ENCODE peak calls at places on chromosome 3, in four cellular contexts. Q, C, Z and M are unnamed samples.

GRCh38 chr3:55476515-55476914 is 10.6 kb downstream of the WNT5A start:
- DNase-seq in Q (no peak), C (no peak), Z (no peak), M (no peak)

GRCh38 chr3:149352556-149352955 is 19.1 kb upstream of the TM4SF18 start:
- DNase-seq in Q (peak; percentile 67), C (no peak), Z (peak; percentile 32), M (peak; percentile 74)

GRCh38 chr3:52636673-52637072 is 49.0 kb downstream of the PBRM1 start:
- DNase-seq in Q (no peak), C (no peak), Z (no peak), M (no peak)

GRCh38 chr3:190449801-190450200 is at the start of gene TMEM207:
- DNase-seq in C (no peak), Z (no peak), Q (no peak), M (no peak)

GRCh38 chr3:74643636-74644035 is 29.2 kb upstream of the CNTN3 start:
- DNase-seq in Q (no peak), Z (peak; percentile 70), C (no peak), M (no peak)

GRCh38 chr3:27623085-27623753 is 98.9 kb downstream of the EOMES start:
- DNase-seq in C (peak; percentile 81), Z (peak; percentile 27), Q (no peak), M (peak; percentile 14)

GRCh38 chr3:69161587-69162196 is 39.3 kb upstream of the LMOD3 start:
- DNase-seq in Z (peak; percentile 27), C (peak; percentile 69), Q (peak; percentile 38), M (no peak)

GRCh38 chr3:107367353-107367752 is 9.9 kb upstream of the CCDC54 start:
- DNase-seq in Z (no peak), Q (peak; percentile 65), C (no peak), M (no peak)

GRCh38 chr3:62373714-62374333 is 474 bp upstream of the FEZF2 start:
- DNase-seq in Z (no peak), Q (no peak), C (no peak), M (no peak)

GRCh38 chr3:45557471-45557870 is 37.1 kb upstream of the LIMD1 start:
- DNase-seq in Z (no peak), C (no peak), Q (no peak), M (no peak)

GRCh38 chr3:52084954-52085730 is 28.8 kb upstream of the DUSP7 start:
- DNase-seq in Z (no peak), C (no peak), Q (no peak), M (no peak)

GRCh38 chr3:187941848-187942194 is 196.6 kb upstream of the BCL6 start:
- DNase-seq in Z (no peak), Q (no peak), C (no peak), M (no peak)

GRCh38 chr3:53712817-53713388 is 133.3 kb downstream of the CHDH start:
- DNase-seq in Q (no peak), Z (no peak), C (peak; percentile 38), M (no peak)

GRCh38 chr3:184300377-184300717 is 1.3 kb downstream of the PSMD2 start:
- DNase-seq in Q (no peak), C (no peak), Z (no peak), M (no peak)

GRCh38 chr3:86180696-86181095 is 810.3 kb downstream of the VGLL3 start:
- DNase-seq in Z (no peak), Q (no peak), C (no peak), M (peak; percentile 10)

GRCh38 chr3:72384602-72385001 is 463.6 kb downstream of the SHQ1 start:
- DNase-seq in C (no peak), Q (no peak), Z (no peak), M (no peak)

GRCh38 chr3:184796551-184796950 is 15.4 kb upstream of the VPS8 start:
- DNase-seq in Z (no peak), Q (no peak), C (no peak), M (no peak)

GRCh38 chr3:134543113-134543512 is 57.3 kb downstream of the CEP63 start:
- DNase-seq in C (no peak), Z (no peak), Q (no peak), M (no peak)

GRCh38 chr3:73623996-73624362 is 762 bp downstream of the PDZRN3 start:
- DNase-seq in Z (peak; percentile 43), Q (no peak), C (peak; percentile 73), M (peak; percentile 71)

GRCh38 chr3:45885979-45886711 is at the start of gene CCR9:
- DNase-seq in C (no peak), Q (no peak), Z (no peak), M (no peak)

GRCh38 chr3:62538706-62539356 is 165.5 kb upstream of the FEZF2 start:
- DNase-seq in Z (no peak), C (no peak), Q (no peak), M (no peak)

GRCh38 chr3:105584351-105584790 is 217.7 kb downstream of the ALCAM start:
- DNase-seq in Z (no peak), C (no peak), Q (no peak), M (no peak)

GRCh38 chr3:101010316-101010715 is 17.1 kb upstream of the ABI3BP start:
- DNase-seq in Q (no peak), C (no peak), Z (no peak), M (no peak)

DNA sequence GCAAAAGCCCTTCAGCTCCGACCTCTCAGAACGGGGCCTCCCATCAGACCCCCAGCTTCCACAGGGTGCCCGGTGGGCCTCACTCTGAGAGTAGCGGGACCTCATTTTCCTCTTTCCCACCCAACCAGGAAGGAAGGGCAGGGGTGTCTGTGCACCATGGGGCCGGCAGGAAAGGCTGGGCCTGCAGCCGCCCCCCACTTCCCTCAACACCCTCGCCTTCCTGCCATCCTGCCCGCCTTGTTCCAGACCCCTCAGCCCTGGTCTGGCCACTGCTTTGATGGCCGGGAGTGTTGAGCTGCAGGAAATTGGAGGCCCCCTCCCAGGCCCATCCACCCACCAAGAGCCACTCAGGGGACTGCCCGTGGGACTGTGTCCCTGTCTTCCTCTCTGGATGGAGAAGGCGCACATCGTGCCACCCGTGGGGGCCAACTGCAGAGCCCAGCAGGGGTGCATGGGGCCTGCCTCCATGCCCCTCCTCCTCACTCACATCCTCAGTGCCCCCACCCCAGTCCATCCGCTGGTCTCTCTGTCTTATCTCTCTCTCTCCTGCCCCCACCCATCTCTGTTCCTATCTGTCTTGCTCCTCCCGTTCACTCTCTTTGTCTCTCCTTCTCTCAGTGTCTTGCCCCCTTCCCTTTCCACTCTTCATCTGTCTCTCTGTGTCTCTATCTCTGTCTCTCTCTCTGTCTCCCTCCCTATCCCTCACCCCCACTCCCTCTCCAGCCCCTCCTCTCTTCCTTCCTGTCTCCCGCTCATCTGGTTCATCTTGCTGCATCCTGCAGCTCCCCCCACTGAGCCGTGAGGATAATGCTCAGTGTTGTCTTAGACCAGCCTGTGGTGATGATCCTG is 1.8 kb upstream of the PLXND1 start:
- DNase-seq in Q (peak; percentile 50), C (no peak), Z (no peak), M (no peak)
- TF ChIP-seq CTCF in Q (no peak), C (no peak), Z (peak; percentile 33), M (no peak)

DNA sequence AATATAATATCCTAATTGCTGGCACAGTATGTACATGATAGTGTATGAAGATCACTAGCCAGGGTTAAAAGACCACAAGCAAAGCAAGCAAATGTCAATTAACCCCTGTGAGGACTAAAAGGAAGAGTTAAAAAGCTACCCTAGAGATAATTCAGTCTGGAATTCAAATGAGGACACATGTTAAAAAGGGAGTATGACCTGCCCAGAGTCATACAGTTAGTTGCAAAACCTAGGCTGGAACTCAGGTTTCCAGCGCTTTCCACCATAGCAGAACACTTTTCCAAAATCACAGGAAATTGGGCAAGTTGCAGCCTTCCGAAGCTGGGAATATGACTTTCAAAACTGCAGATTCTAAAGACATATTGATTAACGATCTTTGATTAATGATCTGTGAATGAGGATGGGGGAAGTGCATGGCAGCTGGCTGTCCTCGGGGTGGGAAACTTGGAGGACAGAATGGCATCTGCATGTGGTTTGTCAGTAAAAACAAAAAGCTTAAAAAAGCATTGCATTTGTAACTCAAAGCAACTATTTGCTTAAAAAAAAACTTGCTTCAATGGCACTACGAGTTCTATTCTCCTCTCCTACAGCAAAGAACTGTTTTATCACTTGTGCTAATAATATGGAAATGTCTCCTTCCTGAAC is 46.3 kb downstream of the IGSF11 start:
- DNase-seq in Q (no peak), Z (no peak), C (no peak), M (no peak)
- H3K4me1 ChIP-seq in Q (peaks cover 17% of the 10 kb centered on the region), Z (no peaks in the 10 kb centered on the region), C (no peaks in the 10 kb centered on the region), M (no peaks in the 10 kb centered on the region)

GRCh38 chr3:177382944-177383343 is 185.7 kb upstream of the TBL1XR1 start:
- DNase-seq in Z (no peak), C (no peak), Q (no peak), M (no peak)

GRCh38 chr3:177378168-177378567 is 180.9 kb upstream of the TBL1XR1 start:
- DNase-seq in Z (no peak), Q (no peak), C (no peak), M (no peak)

GRCh38 chr3:177377166-177377565 is 179.9 kb upstream of the TBL1XR1 start:
- DNase-seq in Q (no peak), C (no peak), Z (no peak), M (no peak)

GRCh38 chr3:177381070-177381469 is 183.8 kb upstream of the TBL1XR1 start:
- DNase-seq in C (no peak), Z (no peak), Q (no peak), M (no peak)

GRCh38 chr3:177379045-177379444 is 181.8 kb upstream of the TBL1XR1 start:
- DNase-seq in C (no peak), Z (no peak), Q (no peak), M (no peak)
- H3K9me3 ChIP-seq in C (peaks cover 10% of the 10 kb centered on the region), Z (peaks cover 6% of the 10 kb centered on the region), Q (peaks cover 3% of the 10 kb centered on the region), M (peaks cover 4% of the 10 kb centered on the region)

GRCh38 chr3:155339052-155339451 is 45.6 kb upstream of the STRIT1 start:
- DNase-seq in C (no peak), Z (no peak), Q (no peak), M (no peak)
- TF ChIP-seq CTCF in C (no peak), Z (no peak), Q (no peak), M (no peak)